ENCODE peak calls at places on chromosomes 12 and 14, in eight cellular contexts. N is ELR; O is SK-N-MC; A is AG04450; F is posterior vena cava; Y is activated T-helper 9 cell treated with anti-CD3 and anti-CD28 coated beads, Interleukin-2, amount 50 U/mL, for 16 hours; L is Caco-2; K is anterior cingulate cortex. B is an unnamed sample.

GRCh38 chr12:113200016-113200797 is 14.7 kb downstream of the RITA1 start:
- DNase-seq in N (no peak), O (no peak), A (no peak), F (no peak), Y (no peak), L (no peak), K (no peak), B (no peak)

GRCh38 chr12:110860833-110861291 is 14.1 kb downstream of the CCDC63 start:
- DNase-seq in N (no peak), O (peak; percentile 68), A (no peak), F (no peak), Y (no peak), L (no peak), K (no peak), B (no peak)

GRCh38 chr12:123164222-123164621 is 13.3 kb upstream of the PITPNM2 start:
- DNase-seq in N (no peak), O (no peak), A (no peak), F (no peak), Y (no peak), L (no peak), K (no peak), B (no peak)

GRCh38 chr12:90977224-90977623 is 22.2 kb upstream of the CCER1 start:
- DNase-seq in N (no peak), O (no peak), A (no peak), F (no peak), Y (no peak), L (no peak), K (no peak), B (no peak)

GRCh38 chr14:56131004-56131864 is 13.0 kb downstream of the PELI2 start:
- DNase-seq in N (no peak), O (no peak), A (no peak), F (no peak), Y (no peak), L (no peak), K (no peak), B (no peak)

GRCh38 chr14:56125772-56126411 is 7.7 kb downstream of the PELI2 start:
- DNase-seq in N (no peak), O (no peak), A (no peak), F (no peak), Y (no peak), L (no peak), K (no peak), B (no peak)

GRCh38 chr12:26636710-26637328 is 196.2 kb downstream of the ITPR2 start:
- DNase-seq in N (peak; percentile 82), O (no peak), A (no peak), F (no peak), Y (no peak), L (no peak), K (no peak), B (peak; percentile 90)

GRCh38 chr12:2902287-2902880 is 11.7 kb downstream of the TULP3 start:
- DNase-seq in N (no peak), O (no peak), A (no peak), F (no peak), Y (no peak), L (no peak), K (peak; percentile 31), B (no peak)

GRCh38 chr12:131137836-131138637 is 184.3 kb downstream of the ADGRD1 start:
- DNase-seq in N (no peak), O (no peak), A (no peak), F (no peak), Y (no peak), L (no peak), K (no peak), B (peak; percentile 84)

GRCh38 chr12:49930515-49931288 is 19.8 kb upstream of the AQP2 start:
- DNase-seq in N (peak; percentile 77), O (no peak), A (no peak), F (no peak), Y (no peak), L (no peak), K (no peak), B (peak; percentile 48)

GRCh38 chr14:77027538-77028383 is 747 bp downstream of the IRF2BPL start:
- DNase-seq in N (peak; percentile 71), O (no peak), A (no peak), F (peak; percentile 93), Y (peak; percentile 53), L (peak; percentile 71), K (peak; percentile 83), B (peak; percentile 87)

GRCh38 chr12:110590806-110591326 is 7.7 kb upstream of the PPTC7 start:
- DNase-seq in N (peak; percentile 32), O (no peak), A (no peak), F (no peak), Y (no peak), L (no peak), K (no peak), B (no peak)

GRCh38 chr12:120874547-120875245 is 29.5 kb downstream of the SPPL3 start:
- DNase-seq in N (no peak), O (no peak), A (no peak), F (no peak), Y (no peak), L (no peak), K (peak; percentile 0), B (no peak)

B was measured in Daoy.